ENCODE peak calls at places on chromosomes 7 and 10, in eight cellular contexts. E is lung; K is coronary artery; S is CD4-positive, alpha-beta T cell; H is esophagus muscularis mucosa; F is left ventricle myocardium inferior; P is suprapubic skin; C is ovary. J is an unnamed sample.

GRCh38 chr10:63829573-63830149 is 308.5 kb downstream of the REEP3 start:
- DNase-seq in C (no peak), S (no peak), E (no peak), K (no peak), P (no peak), F (no peak), H (no peak), J (no peak)

GRCh38 chr10:124470544-124471449 is 9.2 kb downstream of the LHPP start:
- DNase-seq in H (no peak), C (no peak), K (no peak), E (no peak), F (no peak), S (no peak), P (no peak), J (no peak)

GRCh38 chr10:77173615-77174461 is 463.8 kb downstream of the KCNMA1 start:
- DNase-seq in S (peak; percentile 36), H (no peak), K (no peak), P (peak; percentile 85), E (peak; percentile 75), F (peak; percentile 60), C (peak; percentile 75), J (peak; percentile 16)

GRCh38 chr7:123689250-123689649 is 33.6 kb downstream of the LMOD2 start:
- DNase-seq in F (no peak), E (no peak), P (no peak), S (no peak), C (no peak), H (no peak), K (no peak), J (no peak)

GRCh38 chr7:28773423-28774129 is 184.6 kb downstream of the TRIL start:
- DNase-seq in K (no peak), F (no peak), P (no peak), S (no peak), C (no peak), H (no peak), E (no peak), J (no peak)

GRCh38 chr7:13016633-13017324 is 329.3 kb downstream of the ARL4A start:
- DNase-seq in K (no peak), S (no peak), F (no peak), P (no peak), H (no peak), E (no peak), C (no peak), J (no peak)

GRCh38 chr10:11472158-11472753 is 139.2 kb downstream of the USP6NL start:
- DNase-seq in H (no peak), E (peak; percentile 64), F (peak; percentile 48), P (no peak), C (peak; percentile 74), S (peak; percentile 62), K (no peak), J (peak; percentile 53)

GRCh38 chr7:5143935-5144903 is 45.8 kb upstream of the WIPI2 start:
- DNase-seq in F (no peak), C (no peak), K (no peak), E (no peak), P (no peak), H (no peak), S (peak; percentile 71), J (peak; percentile 15)

GRCh38 chr7:159136846-159137245 is 7.8 kb downstream of the VIPR2 start:
- DNase-seq in P (peak; percentile 74), H (no peak), K (peak; percentile 46), E (no peak), C (no peak), F (no peak), S (no peak), J (no peak)

GRCh38 chr7:159138508-159138907 is 6.2 kb downstream of the VIPR2 start:
- DNase-seq in P (peak; percentile 31), E (no peak), F (no peak), C (no peak), S (no peak), H (no peak), K (no peak), J (no peak)

GRCh38 chr7:159139202-159139601 is 5.5 kb downstream of the VIPR2 start:
- DNase-seq in H (no peak), C (no peak), K (peak; percentile 24), E (no peak), P (peak; percentile 45), F (no peak), S (no peak), J (no peak)

GRCh38 chr7:159136442-159136841 is 8.2 kb downstream of the VIPR2 start:
- DNase-seq in P (peak; percentile 40), K (peak; percentile 40), S (no peak), E (no peak), C (no peak), F (no peak), H (no peak), J (no peak)

DNA sequence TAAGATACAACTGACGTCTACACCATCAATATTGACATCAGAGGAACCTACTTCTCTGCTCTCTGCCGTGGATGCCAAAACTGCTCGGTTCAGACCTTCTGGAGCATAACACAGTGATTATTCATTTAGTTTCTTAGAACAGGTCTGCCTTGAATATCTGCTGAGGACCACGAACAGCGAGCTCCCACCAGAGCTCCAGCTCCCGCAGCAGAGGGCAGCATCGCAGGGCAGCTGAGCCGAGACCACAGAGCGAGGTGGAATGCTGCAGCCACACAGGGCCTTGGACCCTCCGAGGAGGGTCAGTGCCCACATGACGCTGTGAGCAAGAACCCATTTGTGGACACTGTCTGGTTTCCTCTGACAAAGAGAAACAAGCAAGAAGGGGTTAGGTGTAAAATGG is 6.8 kb downstream of the VIPR2 start:
- DNase-seq in S (no peak), H (no peak), C (no peak), E (no peak), K (peak; percentile 29), P (peak; percentile 16), F (no peak), J (no peak)
- TF ChIP-seq CTCF in S (no peak), H (no peak), C (no peak), E (no peak), K (no peak), P (no peak), F (no peak), J (no peak)

GRCh38 chr10:94005050-94005449 is 11.3 kb downstream of the PLCE1 start:
- DNase-seq in S (no peak), E (no peak), P (no peak), K (no peak), F (no peak), C (no peak), H (no peak), J (no peak)
- H3K27ac ChIP-seq in S (no peak overlapping the region), E (no peak overlapping the region), P (no peak overlapping the region), K (no peak overlapping the region), F (no peak overlapping the region), C (no peak overlapping the region), H (no peak overlapping the region), J (no peak overlapping the region)

GRCh38 chr7:71227126-71227525 is 95.2 kb downstream of the GALNT17 start:
- DNase-seq in P (no peak), F (no peak), H (no peak), S (no peak), C (no peak), K (no peak), E (no peak), J (no peak)
- TF ChIP-seq CTCF in P (no peak), F (no peak), H (no peak), S (no peak), C (no peak), K (no peak), E (no peak), J (no peak)

GRCh38 chr10:114682532-114682931 is 24.5 kb upstream of the ABLIM1 start:
- DNase-seq in F (no peak), C (no peak), K (no peak), E (no peak), H (no peak), P (no peak), S (no peak), J (no peak)

GRCh38 chr10:114683162-114683561 is 25.1 kb upstream of the ABLIM1 start:
- DNase-seq in E (no peak), C (no peak), F (no peak), S (no peak), K (no peak), H (no peak), P (no peak), J (no peak)

GRCh38 chr10:114684822-114685209 is 26.7 kb upstream of the ABLIM1 start:
- DNase-seq in C (no peak), H (no peak), P (no peak), F (no peak), S (no peak), E (no peak), K (no peak), J (no peak)

GRCh38 chr10:114684085-114684821 is 26.2 kb upstream of the ABLIM1 start:
- DNase-seq in C (peak; percentile 28), P (peak; percentile 80), H (no peak), S (no peak), E (peak; percentile 61), F (peak; percentile 62), K (peak; percentile 79), J (no peak)

DNA sequence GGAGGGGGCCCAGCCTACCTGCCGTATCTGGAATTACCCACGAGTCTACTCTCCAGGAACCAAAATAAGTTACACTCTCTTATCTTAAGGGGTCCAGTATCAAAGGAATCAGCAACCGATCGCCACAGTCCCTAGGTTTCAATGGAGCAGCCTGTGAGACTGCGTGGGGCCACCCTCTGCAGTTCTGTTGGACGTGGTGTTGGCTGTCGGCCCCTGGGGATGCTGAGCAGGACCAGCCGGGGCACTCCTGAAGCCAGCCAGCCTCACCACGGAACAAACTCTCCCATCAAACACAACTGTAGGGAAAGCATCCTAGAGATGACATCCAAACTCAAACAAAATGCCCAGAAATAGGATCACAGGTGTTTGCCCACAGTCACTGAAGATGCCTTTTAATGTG is 25.5 kb upstream of the ABLIM1 start:
- DNase-seq in K (no peak), S (no peak), C (no peak), P (no peak), E (no peak), F (peak; percentile 40), H (no peak), J (no peak)
- H3K27ac ChIP-seq in K (peak overlapping the region; percentile 43), S (no peak overlapping the region), C (no peak overlapping the region), P (peak overlapping the region; percentile 89), E (peak overlapping the region; percentile 92), F (peak overlapping the region; percentile 91), H (peak overlapping the region; percentile 61), J (no peak overlapping the region)

GRCh38 chr7:17646181-17646956 is 293.9 kb downstream of the SNX13 start:
- DNase-seq in P (no peak), C (no peak), S (no peak), H (no peak), E (no peak), F (no peak), K (no peak), J (no peak)
- TF ChIP-seq CTCF in P (peak; percentile 4), C (no peak), S (no peak), H (peak; percentile 21), E (no peak), F (peak; percentile 46), K (no peak), J (no peak)

DNA sequence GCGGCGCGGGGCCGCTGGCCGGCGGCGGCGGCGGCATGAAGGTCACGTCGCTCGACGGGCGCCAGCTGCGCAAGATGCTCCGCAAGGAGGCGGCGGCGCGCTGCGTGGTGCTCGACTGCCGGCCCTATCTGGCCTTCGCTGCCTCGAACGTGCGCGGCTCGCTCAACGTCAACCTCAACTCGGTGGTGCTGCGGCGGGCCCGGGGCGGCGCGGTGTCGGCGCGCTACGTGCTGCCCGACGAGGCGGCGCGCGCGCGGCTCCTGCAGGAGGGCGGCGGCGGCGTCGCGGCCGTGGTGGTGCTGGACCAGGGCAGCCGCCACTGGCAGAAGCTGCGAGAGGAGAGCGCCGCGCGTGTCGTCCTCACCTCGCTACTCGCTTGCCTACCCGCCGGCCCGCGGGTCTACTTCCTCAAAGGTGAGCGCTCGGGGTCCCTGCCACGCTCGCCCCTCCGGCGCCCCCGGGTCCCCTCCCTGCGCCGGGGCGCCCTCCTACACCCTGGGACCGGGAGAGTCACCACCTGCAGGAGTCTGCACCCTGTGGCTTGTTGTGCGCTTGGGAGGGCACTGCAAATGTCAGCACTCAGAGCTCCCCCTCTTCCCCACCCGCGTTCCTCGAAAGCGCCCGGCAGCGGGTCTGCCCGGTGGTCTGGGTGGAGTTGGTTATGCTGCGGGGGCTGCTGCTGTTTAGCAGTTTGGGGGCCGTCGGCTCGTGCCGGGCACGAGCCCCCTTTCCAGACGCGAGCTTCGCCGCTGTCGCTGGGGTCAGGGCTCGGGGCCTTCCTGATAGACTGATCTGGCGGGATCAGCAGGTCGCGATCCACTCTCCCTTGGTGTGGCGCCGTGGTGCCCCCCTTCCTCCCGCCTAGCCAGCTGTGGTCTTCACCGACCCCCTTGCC is 627 bp downstream of the DUSP5 start:
- DNase-seq in P (peak; percentile 81), K (peak; percentile 79), S (peak; percentile 43), E (peak; percentile 49), H (no peak), F (peak; percentile 63), C (peak; percentile 59), J (no peak)
- H3K27ac ChIP-seq in P (peak overlapping the region; percentile 91), K (peak overlapping the region; percentile 85), S (no peak overlapping the region), E (peak overlapping the region; percentile 88), H (peak overlapping the region; percentile 92), F (peak overlapping the region; percentile 97), C (peak overlapping the region; percentile 76), J (no peak overlapping the region)